ENCODE peak calls at places on chromosomes 13 and 19, in six cellular contexts. C is CD8-positive, alpha-beta memory T cell; S is A673; K is body of pancreas; L is HCT116; B is ascending aorta. P is an unnamed sample. For H3K9me3, the result is how much of the 10 kb centered on the place peaks cover.

GRCh38 chr13:40598599-40598998 is 67.8 kb downstream of the FOXO1 start:
- DNase-seq in L (no peak), C (no peak), B (no peak), K (no peak), S (no peak), P (no peak)

GRCh38 chr13:112968910-112969691 is at the start of gene MCF2L:
- DNase-seq in L (no peak), B (no peak), C (peak), K (peak), S (peak), P (no peak)

GRCh38 chr19:18408053-18408476 is 10.6 kb upstream of the LRRC25 start:
- DNase-seq in K (peak), S (peak), C (peak), L (no peak), B (no peak), P (peak)

GRCh38 chr13:50468849-50469669 is 374.4 kb downstream of the DLEU7 start:
- DNase-seq in S (no peak), L (no peak), C (no peak), K (no peak), B (no peak), P (no peak)

GRCh38 chr13:100887729-100888151 is 213.1 kb upstream of the TMTC4 start:
- DNase-seq in S (peak), L (no peak), C (no peak), B (no peak), K (no peak), P (no peak)

GRCh38 chr19:15871570-15871969 is 26.3 kb downstream of the CYP4F2 start:
- DNase-seq in L (peak), B (no peak), K (no peak), C (no peak), S (peak), P (no peak)

GRCh38 chr19:35254341-35255297 is 5.8 kb downstream of the LSR start:
- DNase-seq in L (no peak), S (no peak), B (no peak), K (no peak), C (no peak), P (no peak)

GRCh38 chr13:35514801-35515502 is 38.5 kb upstream of the MAB21L1 start:
- DNase-seq in C (no peak), B (no peak), S (no peak), L (no peak), K (no peak), P (no peak)

GRCh38 chr19:40954573-40954972 is 36.5 kb upstream of the CYP2B6 start:
- DNase-seq in K (no peak), B (no peak), S (no peak), L (peak), C (no peak), P (peak)

GRCh38 chr13:112455476-112456059 is 79.4 kb downstream of the SPACA7 start:
- DNase-seq in C (no peak), L (no peak), S (no peak), K (no peak), B (no peak), P (no peak)

GRCh38 chr19:55633866-55634265 is 6.9 kb upstream of the ZNF580 start:
- DNase-seq in L (no peak), K (no peak), S (no peak), C (no peak), B (no peak), P (no peak)

GRCh38 chr13:41304551-41304950 is 6.5 kb upstream of the NAA16 start:
- DNase-seq in S (no peak), C (no peak), K (no peak), B (no peak), L (no peak), P (no peak)

GRCh38 chr13:108895220-108895704 is 265.9 kb downstream of the MYO16 start:
- DNase-seq in S (peak), K (no peak), C (no peak), B (no peak), L (no peak), P (peak)

GRCh38 chr13:77876176-77876575 is 42.5 kb downstream of the EDNRB start:
- DNase-seq in S (no peak), C (no peak), K (no peak), B (no peak), L (no peak), P (no peak)

GRCh38 chr19:42529248-42529764 is 1.0 kb upstream of the CEACAM1 start:
- DNase-seq in K (peak), C (peak), B (no peak), S (peak), L (peak), P (peak)

GRCh38 chr13:30857636-30858035 is 48.4 kb upstream of the MEDAG start:
- DNase-seq in B (no peak), K (no peak), C (no peak), L (no peak), S (no peak), P (no peak)

GRCh38 chr13:113533441-113533840 is 42.9 kb upstream of the DCUN1D2 start:
- DNase-seq in S (no peak), K (no peak), C (no peak), B (no peak), L (no peak), P (no peak)

GRCh38 chr13:102724923-102725322 is 30.1 kb upstream of the METTL21C start:
- DNase-seq in K (no peak), B (no peak), S (peak), L (no peak), C (no peak), P (peak)

GRCh38 chr19:46944918-46945628 is 74.6 kb upstream of the NPAS1 start:
- DNase-seq in L (no peak), B (peak), K (peak), S (peak), C (no peak), P (peak)

GRCh38 chr13:20161275-20161950 is 561 bp upstream of the GJA3 start:
- DNase-seq in K (no peak), L (no peak), S (peak), B (no peak), C (peak), P (no peak)

GRCh38 chr19:47573076-47574026 is at the start of gene ZNF541:
- DNase-seq in K (peak), L (no peak), S (peak), B (peak), C (peak), P (no peak)

GRCh38 chr13:40170982-40171381 is 495.5 kb downstream of the FOXO1 start:
- DNase-seq in B (no peak), C (no peak), K (no peak), L (peak), S (no peak), P (no peak)

GRCh38 chr19:3112375-3113099 is 18.4 kb downstream of the GNA11 start:
- DNase-seq in L (no peak), B (no peak), S (no peak), K (no peak), C (no peak), P (no peak)

GRCh38 chr19:55619264-55619663 is 5.1 kb downstream of the ZNF784 start:
- DNase-seq in K (no peak), L (no peak), S (no peak), C (no peak), B (no peak), P (no peak)

GRCh38 chr19:37519890-37520289 is 13.2 kb downstream of the ZNF793 start:
- DNase-seq in B (no peak), C (no peak), L (no peak), K (no peak), S (no peak), P (peak)

GRCh38 chr13:25241007-25241406 is 46.3 kb downstream of the MTMR6 start:
- DNase-seq in C (no peak), S (no peak), K (no peak), B (no peak), L (no peak), P (no peak)

GRCh38 chr13:90846956-90847355 is 500.5 kb upstream of the MIR17HG start:
- DNase-seq in B (no peak), K (no peak), S (no peak), C (no peak), L (no peak), P (no peak)

GRCh38 chr19:38381138-38381537 is 6.7 kb downstream of the GGN start:
- DNase-seq in L (no peak), S (no peak), K (no peak), C (no peak), B (no peak), P (no peak)

GRCh38 chr19:51448011-51448744 is 10.1 kb downstream of the SIGLEC8 start:
- DNase-seq in L (no peak), K (no peak), C (no peak), S (no peak), B (no peak), P (no peak)

GRCh38 chr19:19371056-19371455 is 34.4 kb upstream of the GATAD2A start:
- DNase-seq in S (no peak), K (no peak), C (no peak), L (peak), B (no peak), P (no peak)

GRCh38 chr13:32468502-32469147 is 40.7 kb upstream of the N4BP2L1 start:
- DNase-seq in C (no peak), B (no peak), K (no peak), S (no peak), L (no peak), P (no peak)

GRCh38 chr19:33273881-33274662 is 28.3 kb downstream of the CEBPA start:
- DNase-seq in K (no peak), L (peak), S (peak), C (no peak), B (no peak), P (peak)

GRCh38 chr13:103799028-103799427 is 732.8 kb upstream of the SLC10A2 start:
- DNase-seq in S (no peak), K (no peak), L (no peak), C (no peak), B (no peak), P (no peak)

GRCh38 chr19:51602189-51602854 is 27.9 kb downstream of the SIGLEC5 start:
- DNase-seq in S (no peak), B (no peak), C (no peak), K (no peak), L (no peak), P (no peak)

GRCh38 chr13:94620286-94620896 is 18.7 kb downstream of the GPR180 start:
- DNase-seq in B (no peak), S (peak), C (no peak), K (no peak), L (peak), P (no peak)

GRCh38 chr19:17560205-17560595 is 4.8 kb downstream of the COLGALT1 start:
- DNase-seq in B (no peak), L (no peak), C (no peak), K (no peak), S (no peak), P (no peak)

GRCh38 chr13:97109841-97110492 is 112.2 kb upstream of the MBNL2 start:
- DNase-seq in S (peak), B (peak), C (peak), L (peak), K (peak), P (peak)
- H3K27ac ChIP-seq in S (no peak), B (peak), C (no peak), L (no peak), K (no peak), P (no peak)

DNA sequence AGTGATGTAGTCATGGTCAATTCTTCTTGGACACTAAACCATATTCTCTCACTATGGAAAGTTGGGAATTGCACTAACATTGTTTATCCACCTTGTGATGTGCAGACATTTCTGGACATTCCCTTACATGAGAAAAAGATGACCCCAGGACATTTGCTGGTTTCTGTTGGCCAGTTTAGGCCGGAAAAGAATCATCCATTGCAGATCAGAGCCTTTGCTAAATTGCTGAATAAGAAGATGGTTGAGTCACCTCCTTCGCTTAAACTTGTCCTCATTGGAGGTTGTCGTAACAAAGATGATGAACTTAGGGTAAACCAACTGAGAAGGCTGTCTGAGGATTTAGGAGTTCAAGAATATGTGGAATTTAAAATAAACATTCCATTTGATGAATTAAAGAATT is at the start of gene UTP14C:
- DNase-seq in B (no peak), C (no peak), L (no peak), S (no peak), K (no peak), P (no peak)
- H3K9me3 ChIP-seq in B (under half), C (under half), L (under half), S (under half), K (under half), P (under half)

GRCh38 chr13:34334984-34335661 is 517.2 kb downstream of the RFC3 start:
- DNase-seq in K (no peak), B (no peak), L (no peak), C (no peak), S (no peak), P (no peak)
- H3K27ac ChIP-seq in K (no peak), B (no peak), L (no peak), C (no peak), S (no peak), P (no peak)

GRCh38 chr13:99439850-99440604 is 61.2 kb upstream of the TM9SF2 start:
- DNase-seq in B (no peak), S (no peak), L (no peak), K (no peak), C (no peak), P (no peak)
- H3K9me3 ChIP-seq in B (under half), S (under half), L (under half), K (under half), C (under half), P (under half)

GRCh38 chr19:447816-448546 is 12.9 kb downstream of the SHC2 start:
- DNase-seq in K (no peak), L (no peak), B (no peak), C (no peak), S (no peak), P (peak)
- H3K27ac ChIP-seq in K (no peak), L (no peak), B (no peak), C (no peak), S (no peak), P (peak)

P was measured in SJCRH30.